ENCODE peak calls at places on chromosomes 12 and 14, in six cellular contexts. R is NCI-H2081 treated with DMSO at 0.1 percent for 48 hours; M is foreskin keratinocyte; Z is AG10803; K is A549; V is effector memory CD4-positive, alpha-beta T cell. W is an unnamed sample.

GRCh38 chr12:6935221-6935550 is 7.4 kb downstream of the ATN1 start:
- DNase-seq in M (no peak), R (no peak), Z (no peak), V (no peak), K (no peak), W (no peak)

GRCh38 chr12:46919666-46920065 is 93.9 kb upstream of the SLC38A4 start:
- DNase-seq in V (no peak), K (no peak), M (no peak), R (no peak), Z (peak), W (no peak)

GRCh38 chr12:110657747-110658146 is 31.2 kb downstream of the HVCN1 start:
- DNase-seq in V (no peak), K (no peak), Z (no peak), M (no peak), R (no peak), W (no peak)

GRCh38 chr12:112901271-112901670 is 5.5 kb upstream of the OAS1 start:
- DNase-seq in M (no peak), R (no peak), K (no peak), V (no peak), Z (no peak), W (no peak)

GRCh38 chr14:74302160-74302628 is 540 bp downstream of the ABCD4 start:
- DNase-seq in V (no peak), M (no peak), Z (peak), K (peak), R (no peak), W (no peak)

GRCh38 chr12:10031771-10032175 is 1.3 kb downstream of the CLEC9A start:
- DNase-seq in K (peak), R (no peak), Z (peak), V (no peak), M (peak), W (no peak)

GRCh38 chr12:27400856-27401255 is 45.7 kb upstream of the SMCO2 start:
- DNase-seq in K (no peak), Z (peak), R (no peak), V (no peak), M (no peak), W (no peak)

GRCh38 chr14:101773378-101773777 is 11.9 kb downstream of the PPP2R5C start:
- DNase-seq in Z (no peak), V (no peak), K (no peak), R (no peak), M (no peak), W (no peak)

GRCh38 chr12:97951239-97951638 is 488.6 kb downstream of the RMST start:
- DNase-seq in V (no peak), R (no peak), K (no peak), Z (no peak), M (no peak), W (no peak)

GRCh38 chr12:65656904-65657351 is 167.4 kb upstream of the HMGA2 start:
- DNase-seq in K (peak), R (no peak), V (no peak), M (peak), Z (peak), W (no peak)

GRCh38 chr12:81274619-81275018 is 196.7 kb downstream of the ACSS3 start:
- DNase-seq in R (no peak), Z (no peak), V (no peak), K (no peak), M (no peak), W (no peak)

GRCh38 chr14:104285483-104285790 is 147.1 kb downstream of the KIF26A start:
- DNase-seq in V (no peak), K (no peak), Z (no peak), R (no peak), M (no peak), W (no peak)

GRCh38 chr14:55847766-55848165 is 267.8 kb downstream of the KTN1 start:
- DNase-seq in M (no peak), K (no peak), Z (peak), V (no peak), R (no peak), W (no peak)

GRCh38 chr14:22836301-22837058 is at the start of gene MMP14:
- DNase-seq in Z (peak), K (no peak), V (no peak), R (no peak), M (peak), W (no peak)

GRCh38 chr14:95198320-95198719 is 41.0 kb upstream of the DICER1 start:
- DNase-seq in Z (no peak), R (no peak), M (no peak), K (no peak), V (no peak), W (no peak)

GRCh38 chr12:47755655-47756562 is 2.8 kb downstream of the RAPGEF3 start:
- DNase-seq in V (no peak), R (no peak), K (no peak), M (no peak), Z (no peak), W (no peak)

GRCh38 chr12:53049582-53050318 is at the start of gene TNS2:
- DNase-seq in V (no peak), M (no peak), K (peak), R (no peak), Z (peak), W (no peak)

GRCh38 chr14:69716483-69717187 is 50.3 kb upstream of the SRSF5 start:
- DNase-seq in K (no peak), Z (peak), V (peak), M (peak), R (no peak), W (no peak)

GRCh38 chr12:122166422-122167327 is 7.3 kb downstream of the IL31 start:
- DNase-seq in V (no peak), K (no peak), Z (no peak), M (no peak), R (no peak), W (no peak)

GRCh38 chr14:69153848-69154208 is 909 bp upstream of the DCAF5 start:
- DNase-seq in K (peak), M (no peak), V (no peak), R (no peak), Z (peak), W (no peak)

GRCh38 chr12:120117961-120118709 is 1.6 kb upstream of the RAB35 start:
- DNase-seq in V (no peak), R (no peak), Z (peak), K (peak), M (peak), W (no peak)

GRCh38 chr12:59113831-59114273 is 193.5 kb upstream of the LRIG3 start:
- DNase-seq in R (peak), Z (peak), K (peak), V (no peak), M (peak), W (no peak)

GRCh38 chr12:1553987-1554982 is 40.1 kb downstream of the FBXL14 start:
- DNase-seq in Z (no peak), M (no peak), K (no peak), R (no peak), V (no peak), W (no peak)